ENCODE peak calls at places on chromosome 11, in five cellular contexts. One of them, this sample, is unnamed. For H3K36me3, the result is how much of the 10 kb centered on the place peaks cover.

GRCh38 chr11:88246680-88247079 is 71.4 kb upstream of the RAB38 start:
- DNase-seq in heart right ventricle: no peak
- DNase-seq in BJ: peak
- DNase-seq in psoas muscle: no peak
- DNase-seq in lower lobe of right lung: no peak
- DNase-seq in this sample: no peak

GRCh38 chr11:79708319-79708928 is 267.6 kb upstream of the TENM4 start:
- DNase-seq in lower lobe of right lung: no peak
- DNase-seq in heart right ventricle: peak
- DNase-seq in BJ: no peak
- DNase-seq in psoas muscle: no peak
- DNase-seq in this sample: peak

GRCh38 chr11:9330387-9331384 is 16.3 kb upstream of the TMEM41B start:
- DNase-seq in psoas muscle: no peak
- DNase-seq in lower lobe of right lung: peak
- DNase-seq in BJ: peak
- DNase-seq in heart right ventricle: no peak
- DNase-seq in this sample: no peak

GRCh38 chr11:129434641-129435498 is 59.2 kb downstream of the BARX2 start:
- DNase-seq in heart right ventricle: no peak
- DNase-seq in BJ: no peak
- DNase-seq in lower lobe of right lung: no peak
- DNase-seq in psoas muscle: no peak
- DNase-seq in this sample: no peak

GRCh38 chr11:59668188-59668949 is 468 bp downstream of the PATL1 start:
- DNase-seq in lower lobe of right lung: peak
- DNase-seq in BJ: no peak
- DNase-seq in psoas muscle: peak
- DNase-seq in heart right ventricle: peak
- DNase-seq in this sample: no peak

GRCh38 chr11:70510106-70510505 is 111.8 kb downstream of the CTTN start:
- DNase-seq in heart right ventricle: no peak
- DNase-seq in BJ: no peak
- DNase-seq in psoas muscle: no peak
- DNase-seq in lower lobe of right lung: no peak
- DNase-seq in this sample: no peak

GRCh38 chr11:122671270-122671906 is 15.9 kb downstream of the UBASH3B start:
- DNase-seq in heart right ventricle: peak
- DNase-seq in psoas muscle: no peak
- DNase-seq in lower lobe of right lung: no peak
- DNase-seq in BJ: no peak
- DNase-seq in this sample: no peak

GRCh38 chr11:82675838-82676237 is 57.8 kb downstream of the FAM181B start:
- DNase-seq in BJ: no peak
- DNase-seq in heart right ventricle: no peak
- DNase-seq in psoas muscle: no peak
- DNase-seq in lower lobe of right lung: no peak
- DNase-seq in this sample: no peak

GRCh38 chr11:2150206-2150847 is 10.7 kb downstream of the INS start:
- DNase-seq in psoas muscle: no peak
- DNase-seq in BJ: no peak
- DNase-seq in lower lobe of right lung: no peak
- DNase-seq in heart right ventricle: no peak
- DNase-seq in this sample: no peak

GRCh38 chr11:111357150-111358037 is 21.7 kb downstream of the POU2AF1 start:
- DNase-seq in heart right ventricle: no peak
- DNase-seq in BJ: no peak
- DNase-seq in psoas muscle: no peak
- DNase-seq in lower lobe of right lung: no peak
- DNase-seq in this sample: no peak

GRCh38 chr11:95652002-95652472 is 137.5 kb downstream of the FAM76B start:
- DNase-seq in BJ: no peak
- DNase-seq in psoas muscle: no peak
- DNase-seq in heart right ventricle: peak
- DNase-seq in lower lobe of right lung: no peak
- DNase-seq in this sample: no peak

GRCh38 chr11:34356130-34356529 is 1.7 kb downstream of the ABTB2 start:
- DNase-seq in psoas muscle: no peak
- DNase-seq in BJ: no peak
- DNase-seq in heart right ventricle: no peak
- DNase-seq in lower lobe of right lung: no peak
- DNase-seq in this sample: no peak

GRCh38 chr11:72008728-72009127 is 10.0 kb downstream of the IL18BP start:
- DNase-seq in psoas muscle: no peak
- DNase-seq in lower lobe of right lung: no peak
- DNase-seq in heart right ventricle: no peak
- DNase-seq in BJ: no peak
- DNase-seq in this sample: no peak

GRCh38 chr11:131235328-131236298 is 134.8 kb upstream of the NTM start:
- DNase-seq in BJ: no peak
- DNase-seq in lower lobe of right lung: no peak
- DNase-seq in psoas muscle: no peak
- DNase-seq in heart right ventricle: no peak
- DNase-seq in this sample: no peak

GRCh38 chr11:17839450-17839849 is 104.9 kb downstream of the KCNC1 start:
- DNase-seq in heart right ventricle: no peak
- DNase-seq in lower lobe of right lung: no peak
- DNase-seq in psoas muscle: peak
- DNase-seq in BJ: no peak
- DNase-seq in this sample: no peak

GRCh38 chr11:14253437-14253836 is 105.5 kb downstream of the RRAS2 start:
- DNase-seq in lower lobe of right lung: no peak
- DNase-seq in psoas muscle: no peak
- DNase-seq in BJ: no peak
- DNase-seq in heart right ventricle: no peak
- DNase-seq in this sample: no peak

GRCh38 chr11:32428665-32429293 is 6.6 kb downstream of the WT1 start:
- DNase-seq in lower lobe of right lung: no peak
- DNase-seq in BJ: no peak
- DNase-seq in heart right ventricle: no peak
- DNase-seq in psoas muscle: no peak
- DNase-seq in this sample: no peak

GRCh38 chr11:31720225-31720624 is 90.9 kb downstream of the PAX6 start:
- DNase-seq in BJ: no peak
- DNase-seq in lower lobe of right lung: no peak
- DNase-seq in heart right ventricle: no peak
- DNase-seq in psoas muscle: no peak
- DNase-seq in this sample: no peak

GRCh38 chr11:123430736-123431356 is 777 bp downstream of the GRAMD1B start:
- DNase-seq in psoas muscle: peak
- DNase-seq in lower lobe of right lung: peak
- DNase-seq in BJ: no peak
- DNase-seq in heart right ventricle: peak
- DNase-seq in this sample: peak

GRCh38 chr11:122095950-122096942 is 19.8 kb downstream of the BLID start:
- DNase-seq in lower lobe of right lung: no peak
- DNase-seq in psoas muscle: no peak
- DNase-seq in heart right ventricle: no peak
- DNase-seq in BJ: peak
- DNase-seq in this sample: no peak

DNA sequence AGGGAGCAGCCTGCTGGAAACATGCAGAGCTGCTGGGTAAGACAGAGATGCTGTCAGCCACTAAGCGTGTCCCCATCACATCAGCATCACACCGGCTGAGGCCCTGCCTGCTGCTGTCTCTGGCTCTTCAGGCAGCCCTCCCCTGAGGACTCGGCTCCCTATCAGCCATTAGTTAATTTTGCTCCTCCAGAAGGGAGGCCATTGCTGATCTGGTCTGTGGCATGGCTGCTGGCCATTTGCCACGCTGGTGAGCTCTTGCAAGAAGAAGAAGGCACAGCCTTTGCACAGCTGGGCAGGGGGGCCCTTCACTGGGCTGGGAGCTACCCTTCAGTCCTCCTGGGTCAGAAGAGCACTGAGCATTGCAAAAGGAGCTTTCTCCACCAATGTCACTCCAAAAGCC is 131.2 kb upstream of the PARVA start:
- DNase-seq in heart right ventricle: no peak
- DNase-seq in BJ: no peak
- DNase-seq in lower lobe of right lung: no peak
- DNase-seq in psoas muscle: no peak
- DNase-seq in this sample: no peak
- H3K36me3 ChIP-seq in heart right ventricle: under half
- H3K36me3 ChIP-seq in BJ: under half
- H3K36me3 ChIP-seq in lower lobe of right lung: under half
- H3K36me3 ChIP-seq in psoas muscle: under half
- H3K36me3 ChIP-seq in this sample: under half

GRCh38 chr11:46380340-46381045 is 976 bp upstream of the MDK start:
- DNase-seq in lower lobe of right lung: peak
- DNase-seq in heart right ventricle: peak
- DNase-seq in BJ: no peak
- DNase-seq in psoas muscle: peak
- DNase-seq in this sample: no peak

GRCh38 chr11:46377831-46378230 is 3.6 kb upstream of the MDK start:
- DNase-seq in heart right ventricle: no peak
- DNase-seq in BJ: no peak
- DNase-seq in lower lobe of right lung: no peak
- DNase-seq in psoas muscle: no peak
- DNase-seq in this sample: no peak

GRCh38 chr11:46378296-46378695 is 3.2 kb upstream of the MDK start:
- DNase-seq in lower lobe of right lung: no peak
- DNase-seq in BJ: no peak
- DNase-seq in heart right ventricle: no peak
- DNase-seq in psoas muscle: no peak
- DNase-seq in this sample: no peak

GRCh38 chr11:46377266-46377665 is 4.2 kb upstream of the MDK start:
- DNase-seq in psoas muscle: no peak
- DNase-seq in BJ: no peak
- DNase-seq in lower lobe of right lung: no peak
- DNase-seq in heart right ventricle: no peak
- DNase-seq in this sample: no peak

DNA sequence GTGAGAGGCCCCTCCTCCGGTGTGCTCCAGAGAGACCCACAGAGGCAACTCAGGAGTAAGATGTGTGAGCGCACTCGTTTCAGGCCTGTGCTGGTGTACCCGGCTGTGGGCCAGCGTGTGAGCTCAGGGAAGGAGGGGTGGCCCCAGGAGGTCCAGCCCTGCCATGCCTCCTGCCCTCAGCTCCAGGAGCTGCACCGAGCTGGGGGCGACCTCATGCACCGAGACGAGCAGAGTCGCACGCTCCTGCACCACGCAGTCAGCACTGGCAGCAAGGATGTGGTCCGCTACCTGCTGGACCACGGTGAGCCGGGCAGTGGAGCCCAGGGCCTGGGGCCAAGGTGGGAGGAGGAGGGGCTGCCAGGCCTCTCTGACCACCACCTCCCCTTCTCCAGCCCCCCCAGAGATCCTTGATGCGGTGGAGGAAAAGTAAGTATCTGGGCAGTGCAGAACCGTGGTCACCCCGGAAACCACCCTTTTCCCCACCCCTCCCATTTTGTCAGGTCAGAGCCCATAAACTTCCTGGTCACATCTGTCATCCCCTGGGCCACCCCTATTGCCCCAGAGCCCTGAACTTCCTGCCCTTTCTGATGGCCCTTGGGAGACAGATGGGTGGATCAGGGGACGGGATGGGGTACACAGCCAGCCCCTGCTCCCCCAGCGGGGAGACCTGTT is 2.5 kb upstream of the MDK start:
- DNase-seq in psoas muscle: no peak
- DNase-seq in heart right ventricle: no peak
- DNase-seq in BJ: no peak
- DNase-seq in lower lobe of right lung: no peak
- DNase-seq in this sample: no peak
- H3K36me3 ChIP-seq in psoas muscle: half or more
- H3K36me3 ChIP-seq in heart right ventricle: under half
- H3K36me3 ChIP-seq in BJ: under half
- H3K36me3 ChIP-seq in lower lobe of right lung: under half
- H3K36me3 ChIP-seq in this sample: under half

GRCh38 chr11:103079833-103080232 is 12.1 kb downstream of the DCUN1D5 start:
- DNase-seq in lower lobe of right lung: no peak
- DNase-seq in heart right ventricle: no peak
- DNase-seq in psoas muscle: no peak
- DNase-seq in BJ: no peak
- DNase-seq in this sample: no peak

GRCh38 chr11:103077553-103077952 is 14.4 kb downstream of the DCUN1D5 start:
- DNase-seq in BJ: no peak
- DNase-seq in lower lobe of right lung: no peak
- DNase-seq in heart right ventricle: no peak
- DNase-seq in psoas muscle: no peak
- DNase-seq in this sample: no peak

GRCh38 chr11:103078710-103079109 is 13.2 kb downstream of the DCUN1D5 start:
- DNase-seq in heart right ventricle: no peak
- DNase-seq in BJ: no peak
- DNase-seq in lower lobe of right lung: no peak
- DNase-seq in psoas muscle: no peak
- DNase-seq in this sample: no peak
- H3K36me3 ChIP-seq in heart right ventricle: under half
- H3K36me3 ChIP-seq in BJ: under half
- H3K36me3 ChIP-seq in lower lobe of right lung: half or more
- H3K36me3 ChIP-seq in psoas muscle: half or more
- H3K36me3 ChIP-seq in this sample: under half

GRCh38 chr11:76888989-76889388 is 28.3 kb downstream of the ACER3 start:
- DNase-seq in lower lobe of right lung: no peak
- DNase-seq in heart right ventricle: no peak
- DNase-seq in psoas muscle: no peak
- DNase-seq in BJ: no peak
- DNase-seq in this sample: no peak
- H3K36me3 ChIP-seq in lower lobe of right lung: under half
- H3K36me3 ChIP-seq in heart right ventricle: under half
- H3K36me3 ChIP-seq in psoas muscle: under half
- H3K36me3 ChIP-seq in BJ: under half
- H3K36me3 ChIP-seq in this sample: under half

DNA sequence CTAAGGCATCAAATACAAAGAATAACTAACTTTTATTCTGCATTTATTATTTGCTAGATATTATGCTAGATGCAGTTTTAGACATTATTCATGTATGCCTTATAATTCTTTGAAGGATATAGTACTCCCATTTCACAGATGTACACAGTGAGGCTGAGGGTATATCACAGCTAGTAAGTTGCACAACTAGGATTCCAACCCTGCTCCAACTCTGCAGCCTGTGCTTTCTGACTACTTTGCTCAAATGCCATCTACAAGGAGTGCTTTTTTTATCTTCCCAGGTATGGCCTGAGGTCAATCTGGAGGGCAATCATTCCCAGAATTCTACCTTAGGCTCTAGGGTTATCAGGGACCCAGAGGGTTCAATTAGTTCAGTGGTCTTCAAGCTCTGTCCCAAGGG is 28.4 kb downstream of the NUP160 start:
- DNase-seq in heart right ventricle: no peak
- DNase-seq in lower lobe of right lung: no peak
- DNase-seq in psoas muscle: no peak
- DNase-seq in BJ: no peak
- DNase-seq in this sample: no peak
- H3K36me3 ChIP-seq in heart right ventricle: under half
- H3K36me3 ChIP-seq in lower lobe of right lung: half or more
- H3K36me3 ChIP-seq in psoas muscle: half or more
- H3K36me3 ChIP-seq in BJ: under half
- H3K36me3 ChIP-seq in this sample: under half

GRCh38 chr11:11311169-11311568 is 41.9 kb downstream of the CSNK2A3 start:
- DNase-seq in lower lobe of right lung: no peak
- DNase-seq in psoas muscle: no peak
- DNase-seq in heart right ventricle: no peak
- DNase-seq in BJ: no peak
- DNase-seq in this sample: no peak
- H3K36me3 ChIP-seq in lower lobe of right lung: under half
- H3K36me3 ChIP-seq in psoas muscle: under half
- H3K36me3 ChIP-seq in heart right ventricle: under half
- H3K36me3 ChIP-seq in BJ: under half
- H3K36me3 ChIP-seq in this sample: under half

GRCh38 chr11:61404641-61405040 is 12.3 kb downstream of the TMEM216 start:
- DNase-seq in heart right ventricle: no peak
- DNase-seq in BJ: no peak
- DNase-seq in psoas muscle: no peak
- DNase-seq in lower lobe of right lung: no peak
- DNase-seq in this sample: no peak
- H3K36me3 ChIP-seq in heart right ventricle: under half
- H3K36me3 ChIP-seq in BJ: under half
- H3K36me3 ChIP-seq in psoas muscle: half or more
- H3K36me3 ChIP-seq in lower lobe of right lung: half or more
- H3K36me3 ChIP-seq in this sample: under half

This sample was measured in iPS DF 6.9.